ENCODE peak calls at places on chromosomes 1 and 21, in ten cellular contexts. V is erythroblast, W is breast epithelium, Z is body of pancreas, B is Peyer's patch, A is heart left ventricle, L is esophagus squamous epithelium, K is testis, D is A549, J is lower leg skin. E is an unnamed sample.

GRCh38 chr1:155913969-155914757 is 3.0 kb upstream of the RIT1 start:
- DNase-seq in D (no peak), A (no peak), W (no peak), V (no peak), J (no peak), L (no peak), K (no peak), B (no peak), Z (no peak), E (no peak)

GRCh38 chr21:45146801-45147200 is 72.4 kb downstream of the ADARB1 start:
- DNase-seq in B (no peak), J (peak; percentile 54), D (no peak), A (peak; percentile 9), Z (no peak), W (peak; percentile 10), K (no peak), V (no peak), L (no peak), E (no peak)

GRCh38 chr1:147897030-147897756 is 5.4 kb upstream of the GJA8 start:
- DNase-seq in B (no peak), W (peak; percentile 20), L (no peak), D (no peak), J (no peak), K (no peak), V (no peak), A (no peak), Z (peak; percentile 14), E (no peak)

GRCh38 chr1:198612471-198613265 is 26.2 kb upstream of the PTPRC start:
- DNase-seq in L (no peak), Z (no peak), V (no peak), B (no peak), A (no peak), K (no peak), J (no peak), W (no peak), D (no peak), E (no peak)

GRCh38 chr1:7468248-7468647 is 302.8 kb upstream of the VAMP3 start:
- DNase-seq in W (no peak), J (no peak), V (no peak), A (no peak), B (no peak), L (no peak), D (no peak), Z (no peak), K (no peak), E (no peak)

GRCh38 chr1:113660053-113660452 is 99.2 kb downstream of the PHTF1 start:
- DNase-seq in D (no peak), A (no peak), Z (no peak), V (no peak), L (no peak), K (no peak), J (no peak), W (no peak), B (no peak), E (no peak)

GRCh38 chr21:33011462-33011861 is 14.3 kb upstream of the OLIG2 start:
- DNase-seq in D (peak; percentile 76), B (no peak), K (no peak), Z (no peak), J (peak; percentile 48), V (no peak), L (no peak), A (no peak), W (no peak), E (peak; percentile 94)

GRCh38 chr21:36211660-36212512 is 55.3 kb downstream of the DOP1B start:
- DNase-seq in J (no peak), A (no peak), W (no peak), B (no peak), D (no peak), Z (no peak), K (no peak), V (no peak), L (no peak), E (peak; percentile 83)

GRCh38 chr1:59427155-59427554 is 130.3 kb downstream of the FGGY start:
- DNase-seq in J (no peak), D (peak; percentile 40), W (peak; percentile 56), B (no peak), K (no peak), L (no peak), V (no peak), Z (no peak), A (peak; percentile 31), E (peak; percentile 59)

GRCh38 chr1:966603-967295 is 467 bp downstream of the PLEKHN1 start:
- DNase-seq in D (peak; percentile 56), V (peak; percentile 41), L (no peak), W (peak; percentile 53), Z (peak; percentile 79), J (peak; percentile 95), A (peak; percentile 73), K (peak; percentile 70), B (peak; percentile 92), E (peak; percentile 86)

GRCh38 chr21:26124896-26125295 is 45.7 kb downstream of the APP start:
- DNase-seq in A (no peak), B (no peak), V (no peak), J (no peak), D (no peak), W (no peak), K (peak; percentile 43), Z (peak; percentile 50), L (no peak), E (no peak)
- TF ChIP-seq POLR2A in A (no peak), B (no peak), V (no peak), J (no peak), D (no peak), W (no peak), K (no peak), Z (no peak), L (no peak), E (no peak)

DNA sequence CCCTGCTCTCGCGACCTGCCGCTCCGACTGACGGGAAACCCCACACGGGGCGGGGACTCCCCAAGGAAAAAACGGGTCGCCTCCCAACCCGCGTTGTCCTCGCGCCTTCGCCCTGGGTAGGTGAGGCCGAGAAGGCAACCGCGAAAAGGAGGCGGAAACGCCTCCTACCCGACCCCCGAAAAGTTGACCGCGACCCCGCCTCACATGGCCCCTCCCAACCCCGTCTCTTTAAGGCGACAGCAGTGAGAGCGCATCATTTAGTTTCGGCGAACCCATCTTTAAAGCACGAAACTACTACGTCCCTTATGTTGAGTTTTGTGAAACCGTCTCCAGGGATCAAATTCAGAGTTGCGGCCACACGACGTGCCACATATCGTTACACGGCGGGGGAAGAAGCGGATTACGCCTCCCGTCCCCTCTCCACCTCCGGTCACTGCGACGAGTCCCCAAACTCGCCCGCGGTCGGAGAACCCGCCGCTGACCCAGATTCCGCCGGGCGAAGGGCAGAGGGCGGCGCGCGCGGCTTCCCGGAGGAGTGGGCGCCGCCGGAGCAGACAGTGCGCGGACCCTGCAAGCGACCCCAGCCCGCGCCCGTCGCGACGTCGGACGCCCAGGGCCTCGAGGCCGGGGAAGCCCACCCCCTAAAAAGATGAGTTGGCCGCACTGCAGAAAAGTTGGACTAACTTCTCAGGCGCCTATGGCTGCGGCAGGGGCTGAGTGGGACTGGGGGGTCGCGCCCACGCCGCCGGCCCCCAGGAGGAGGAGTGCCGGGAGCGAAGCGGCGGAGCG is 1.1 kb downstream of the ANP32E start:
- DNase-seq in V (peak; percentile 85), Z (peak; percentile 82), B (peak; percentile 93), A (peak; percentile 86), D (peak; percentile 79), J (peak; percentile 98), W (peak; percentile 82), K (peak; percentile 83), L (peak; percentile 36), E (peak; percentile 70)
- TF ChIP-seq POLR2A in V (peak; percentile 86), Z (peak; percentile 36), B (peak; percentile 59), A (no peak), D (peak; percentile 2), J (peak; percentile 20), W (peak; percentile 78), K (no peak), L (peak; percentile 72), E (peak; percentile 79)

GRCh38 chr1:229627003-229627402 is 956 bp downstream of the URB2 start:
- DNase-seq in V (no peak), W (no peak), L (no peak), A (no peak), B (no peak), K (no peak), Z (no peak), J (no peak), D (no peak), E (peak; percentile 28)

GRCh38 chr1:229624521-229624905 is 1.4 kb downstream of the TAF5L start:
- DNase-seq in B (no peak), A (no peak), V (no peak), L (no peak), D (no peak), K (no peak), Z (no peak), W (no peak), J (no peak), E (no peak)

GRCh38 chr1:229624906-229625871 is 733 bp downstream of the TAF5L start:
- DNase-seq in L (no peak), B (peak; percentile 68), A (peak; percentile 60), W (peak; percentile 25), K (peak; percentile 33), J (peak; percentile 88), V (peak; percentile 76), Z (peak; percentile 72), D (peak; percentile 46), E (peak; percentile 69)

GRCh38 chr1:229623838-229624237 is 2.1 kb downstream of the TAF5L start:
- DNase-seq in D (no peak), J (no peak), L (no peak), K (no peak), V (no peak), Z (no peak), W (no peak), B (no peak), A (no peak), E (no peak)

DNA sequence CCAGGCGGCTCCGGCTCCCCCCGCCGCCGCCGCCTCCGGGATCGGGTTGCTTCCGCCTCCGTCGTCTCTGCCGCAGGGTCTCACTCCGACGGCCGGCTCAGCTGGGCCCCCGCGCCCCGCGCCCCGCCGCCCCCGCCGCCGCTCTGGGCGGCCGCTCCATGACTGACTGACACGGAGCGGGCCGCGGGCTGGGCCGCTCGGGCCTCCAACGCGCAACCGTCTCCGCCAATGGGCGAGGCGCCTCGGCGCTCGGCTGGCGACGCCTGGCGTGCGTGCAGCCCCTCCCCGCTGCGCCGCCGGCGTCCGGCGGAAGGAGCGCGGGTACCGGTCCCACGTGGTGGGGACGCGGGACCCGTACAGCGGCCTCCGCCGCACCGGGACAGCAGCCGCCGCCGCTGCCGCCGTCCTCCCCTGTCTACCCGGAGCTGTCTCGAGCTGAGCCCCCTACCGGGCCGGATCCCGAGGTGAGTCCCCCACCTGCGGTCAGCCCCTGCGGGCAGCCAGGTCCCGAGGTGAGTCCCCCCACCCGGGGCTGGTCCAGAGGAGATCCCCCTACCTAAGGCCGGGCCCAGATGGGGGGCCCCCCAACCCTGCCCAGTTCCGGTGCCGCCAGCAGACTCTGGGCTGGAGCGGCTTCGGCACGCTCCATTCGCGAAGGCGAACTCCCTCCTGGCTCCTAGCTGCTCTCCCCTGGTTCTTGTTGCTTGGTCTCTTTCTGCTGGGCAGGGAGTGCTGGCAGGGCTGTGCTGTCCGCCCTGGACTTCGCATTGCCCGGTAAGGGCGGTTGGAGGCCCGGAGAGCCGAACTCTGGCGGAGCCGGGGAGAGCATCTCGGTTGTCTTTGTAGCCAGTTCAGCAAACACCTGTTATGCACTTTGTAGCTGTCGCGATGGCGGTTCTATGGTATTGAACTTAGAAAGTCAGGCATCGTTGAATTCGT is at the start of the genes TAF5L and URB2:
- DNase-seq in K (peak; percentile 88), V (peak; percentile 93), L (peak; percentile 16), B (peak; percentile 93), Z (peak; percentile 91), D (peak; percentile 92), A (peak; percentile 90), W (peak; percentile 73), J (peak; percentile 96), E (peak; percentile 92)
- TF ChIP-seq POLR2A in K (no peak), V (peak; percentile 62), L (peak; percentile 56), B (peak; percentile 19), Z (peak; percentile 47), D (peak; percentile 86), A (no peak), W (no peak), J (no peak), E (peak; percentile 89)

GRCh38 chr1:15836772-15837669 is 10.5 kb upstream of the SPEN start:
- DNase-seq in K (peak; percentile 63), W (no peak), B (peak; percentile 79), V (peak; percentile 69), J (peak; percentile 89), Z (peak; percentile 10), A (peak; percentile 60), D (no peak), L (peak; percentile 40), E (no peak)
- TF ChIP-seq POLR2A in K (no peak), W (no peak), B (no peak), V (peak; percentile 43), J (no peak), Z (no peak), A (no peak), D (no peak), L (no peak), E (no peak)

E was measured in H54.